ENCODE peak calls at places on chromosomes 4 and X, in six cellular contexts. One of them, this sample, is unnamed.

GRCh38 chr4:184441461-184442392 is 32.6 kb downstream of the IRF2 start:
- DNase-seq in retinal pigment epithelial cell: no peak
- DNase-seq in mucosa of descending colon: no peak
- DNase-seq in HCT116: no peak
- DNase-seq in Calu3: no peak
- DNase-seq in PC-3: no peak
- DNase-seq in this sample: no peak

GRCh38 chr4:100828986-100829685 is 311.3 kb upstream of the EMCN start:
- DNase-seq in PC-3: peak
- DNase-seq in retinal pigment epithelial cell: no peak
- DNase-seq in mucosa of descending colon: no peak
- DNase-seq in HCT116: no peak
- DNase-seq in Calu3: no peak
- DNase-seq in this sample: peak

GRCh38 chrX:70452143-70452733 is 7.6 kb downstream of the DLG3 start:
- DNase-seq in retinal pigment epithelial cell: no peak
- DNase-seq in HCT116: peak
- DNase-seq in PC-3: peak
- DNase-seq in mucosa of descending colon: peak
- DNase-seq in Calu3: peak
- DNase-seq in this sample: peak

GRCh38 chr4:7924163-7924562 is 15.5 kb downstream of the AFAP1 start:
- DNase-seq in retinal pigment epithelial cell: no peak
- DNase-seq in mucosa of descending colon: no peak
- DNase-seq in HCT116: no peak
- DNase-seq in PC-3: no peak
- DNase-seq in Calu3: no peak
- DNase-seq in this sample: no peak

GRCh38 chrX:29788991-29789699 is 426.2 kb upstream of the MAGEB2 start:
- DNase-seq in Calu3: no peak
- DNase-seq in PC-3: no peak
- DNase-seq in HCT116: no peak
- DNase-seq in retinal pigment epithelial cell: no peak
- DNase-seq in mucosa of descending colon: no peak
- DNase-seq in this sample: no peak

GRCh38 chr4:43089730-43090129 is 197.2 kb downstream of the GRXCR1 start:
- DNase-seq in PC-3: peak
- DNase-seq in retinal pigment epithelial cell: no peak
- DNase-seq in Calu3: no peak
- DNase-seq in mucosa of descending colon: no peak
- DNase-seq in HCT116: no peak
- DNase-seq in this sample: peak

GRCh38 chr4:173443121-173443520 is 44.2 kb upstream of the SCRG1 start:
- DNase-seq in HCT116: no peak
- DNase-seq in retinal pigment epithelial cell: no peak
- DNase-seq in Calu3: no peak
- DNase-seq in PC-3: no peak
- DNase-seq in mucosa of descending colon: no peak
- DNase-seq in this sample: no peak

GRCh38 chr4:2393353-2394270 is 24.8 kb downstream of the ZFYVE28 start:
- DNase-seq in HCT116: no peak
- DNase-seq in PC-3: no peak
- DNase-seq in Calu3: peak
- DNase-seq in mucosa of descending colon: peak
- DNase-seq in retinal pigment epithelial cell: no peak
- DNase-seq in this sample: no peak

GRCh38 chrX:137848291-137848905 is 282.5 kb downstream of the ZIC3 start:
- DNase-seq in retinal pigment epithelial cell: no peak
- DNase-seq in PC-3: no peak
- DNase-seq in HCT116: no peak
- DNase-seq in Calu3: no peak
- DNase-seq in mucosa of descending colon: no peak
- DNase-seq in this sample: no peak

GRCh38 chr4:83323136-83323535 is 11.5 kb downstream of the HPSE start:
- DNase-seq in HCT116: no peak
- DNase-seq in PC-3: no peak
- DNase-seq in Calu3: no peak
- DNase-seq in mucosa of descending colon: no peak
- DNase-seq in retinal pigment epithelial cell: no peak
- DNase-seq in this sample: no peak

GRCh38 chr4:178672512-178672911 is 1230.3 kb upstream of the AGA start:
- DNase-seq in HCT116: peak
- DNase-seq in mucosa of descending colon: no peak
- DNase-seq in Calu3: no peak
- DNase-seq in retinal pigment epithelial cell: peak
- DNase-seq in PC-3: peak
- DNase-seq in this sample: no peak

GRCh38 chr4:150297861-150298474 is 219.7 kb downstream of the DCLK2 start:
- DNase-seq in Calu3: peak
- DNase-seq in HCT116: peak
- DNase-seq in retinal pigment epithelial cell: no peak
- DNase-seq in PC-3: peak
- DNase-seq in mucosa of descending colon: no peak
- DNase-seq in this sample: peak

GRCh38 chr4:145099653-145100052 is 1.5 kb downstream of the ABCE1 start:
- DNase-seq in retinal pigment epithelial cell: no peak
- DNase-seq in HCT116: no peak
- DNase-seq in mucosa of descending colon: no peak
- DNase-seq in Calu3: no peak
- DNase-seq in PC-3: peak
- DNase-seq in this sample: peak

GRCh38 chr4:138111462-138112000 is 130.6 kb downstream of the SLC7A11 start:
- DNase-seq in HCT116: peak
- DNase-seq in retinal pigment epithelial cell: peak
- DNase-seq in mucosa of descending colon: no peak
- DNase-seq in PC-3: peak
- DNase-seq in Calu3: peak
- DNase-seq in this sample: no peak

GRCh38 chr4:155413451-155413850 is 36.7 kb upstream of the MAP9 start:
- DNase-seq in mucosa of descending colon: no peak
- DNase-seq in retinal pigment epithelial cell: no peak
- DNase-seq in PC-3: no peak
- DNase-seq in HCT116: no peak
- DNase-seq in Calu3: no peak
- DNase-seq in this sample: no peak

GRCh38 chr4:7650606-7651400 is 216.1 kb upstream of the PSAPL1 start:
- DNase-seq in retinal pigment epithelial cell: no peak
- DNase-seq in HCT116: peak
- DNase-seq in mucosa of descending colon: peak
- DNase-seq in PC-3: peak
- DNase-seq in Calu3: no peak
- DNase-seq in this sample: peak

GRCh38 chrX:27354021-27354420 is 109.1 kb downstream of the PPP4R3C start:
- DNase-seq in Calu3: no peak
- DNase-seq in HCT116: no peak
- DNase-seq in PC-3: no peak
- DNase-seq in mucosa of descending colon: no peak
- DNase-seq in retinal pigment epithelial cell: no peak
- DNase-seq in this sample: no peak

GRCh38 chr4:145840162-145840768 is 98.4 kb downstream of the ZNF827 start:
- DNase-seq in PC-3: peak
- DNase-seq in mucosa of descending colon: no peak
- DNase-seq in Calu3: peak
- DNase-seq in HCT116: peak
- DNase-seq in retinal pigment epithelial cell: no peak
- DNase-seq in this sample: peak

GRCh38 chrX:10620121-10620699 is at the start of gene MID1:
- DNase-seq in retinal pigment epithelial cell: peak
- DNase-seq in mucosa of descending colon: peak
- DNase-seq in HCT116: peak
- DNase-seq in PC-3: peak
- DNase-seq in Calu3: peak
- DNase-seq in this sample: peak

GRCh38 chr4:184471872-184472539 is 2.3 kb downstream of the IRF2 start:
- DNase-seq in HCT116: no peak
- DNase-seq in PC-3: peak
- DNase-seq in mucosa of descending colon: no peak
- DNase-seq in Calu3: peak
- DNase-seq in retinal pigment epithelial cell: no peak
- DNase-seq in this sample: no peak

GRCh38 chrX:145292208-145292607 is 44.9 kb downstream of the SPANXN1 start:
- DNase-seq in HCT116: no peak
- DNase-seq in mucosa of descending colon: no peak
- DNase-seq in Calu3: no peak
- DNase-seq in PC-3: peak
- DNase-seq in retinal pigment epithelial cell: peak
- DNase-seq in this sample: peak

GRCh38 chrX:95721011-95721410 is 963.6 kb upstream of the DIAPH2 start:
- DNase-seq in retinal pigment epithelial cell: no peak
- DNase-seq in HCT116: no peak
- DNase-seq in mucosa of descending colon: no peak
- DNase-seq in Calu3: no peak
- DNase-seq in PC-3: no peak
- DNase-seq in this sample: no peak

GRCh38 chr4:184955636-184956035 is 62.7 kb upstream of the HELT start:
- DNase-seq in HCT116: no peak
- DNase-seq in retinal pigment epithelial cell: no peak
- DNase-seq in mucosa of descending colon: no peak
- DNase-seq in Calu3: no peak
- DNase-seq in PC-3: no peak
- DNase-seq in this sample: no peak

GRCh38 chr4:145904413-145905177 is 34.0 kb downstream of the ZNF827 start:
- DNase-seq in HCT116: no peak
- DNase-seq in Calu3: no peak
- DNase-seq in retinal pigment epithelial cell: no peak
- DNase-seq in mucosa of descending colon: peak
- DNase-seq in PC-3: peak
- DNase-seq in this sample: peak

GRCh38 chrX:110181459-110182137 is 136.3 kb downstream of the AMMECR1 start:
- DNase-seq in retinal pigment epithelial cell: no peak
- DNase-seq in mucosa of descending colon: no peak
- DNase-seq in HCT116: no peak
- DNase-seq in Calu3: no peak
- DNase-seq in PC-3: peak
- DNase-seq in this sample: no peak

GRCh38 chr4:79255793-79256192 is 70.1 kb downstream of the NAA11 start:
- DNase-seq in HCT116: no peak
- DNase-seq in PC-3: no peak
- DNase-seq in Calu3: no peak
- DNase-seq in mucosa of descending colon: no peak
- DNase-seq in retinal pigment epithelial cell: no peak
- DNase-seq in this sample: no peak

GRCh38 chr4:186081202-186081807 is 12.3 kb downstream of the TLR3 start:
- DNase-seq in PC-3: no peak
- DNase-seq in Calu3: no peak
- DNase-seq in HCT116: no peak
- DNase-seq in retinal pigment epithelial cell: no peak
- DNase-seq in mucosa of descending colon: no peak
- DNase-seq in this sample: no peak

GRCh38 chr4:72302981-72303704 is 265.9 kb downstream of the ADAMTS3 start:
- DNase-seq in retinal pigment epithelial cell: no peak
- DNase-seq in Calu3: peak
- DNase-seq in mucosa of descending colon: no peak
- DNase-seq in HCT116: peak
- DNase-seq in PC-3: peak
- DNase-seq in this sample: peak

GRCh38 chr4:129140521-129140920 is 44.6 kb downstream of the C4orf33 start:
- DNase-seq in retinal pigment epithelial cell: no peak
- DNase-seq in PC-3: peak
- DNase-seq in mucosa of descending colon: no peak
- DNase-seq in HCT116: no peak
- DNase-seq in Calu3: no peak
- DNase-seq in this sample: no peak
- TF ChIP-seq CTCF in retinal pigment epithelial cell: peak
- TF ChIP-seq CTCF in PC-3: peak
- TF ChIP-seq CTCF in mucosa of descending colon: no peak
- TF ChIP-seq CTCF in HCT116: peak
- TF ChIP-seq CTCF in Calu3: no peak
- TF ChIP-seq CTCF in this sample: no peak

GRCh38 chrX:107827852-107828251 is 2.2 kb downstream of the MID2 start:
- DNase-seq in Calu3: no peak
- DNase-seq in retinal pigment epithelial cell: no peak
- DNase-seq in HCT116: no peak
- DNase-seq in mucosa of descending colon: no peak
- DNase-seq in PC-3: no peak
- DNase-seq in this sample: no peak

GRCh38 chrX:107826286-107827136 is 845 bp downstream of the MID2 start:
- DNase-seq in PC-3: peak
- DNase-seq in retinal pigment epithelial cell: no peak
- DNase-seq in HCT116: no peak
- DNase-seq in mucosa of descending colon: peak
- DNase-seq in Calu3: peak
- DNase-seq in this sample: peak

GRCh38 chrX:107827137-107827831 is 1.6 kb downstream of the MID2 start:
- DNase-seq in HCT116: no peak
- DNase-seq in retinal pigment epithelial cell: no peak
- DNase-seq in PC-3: no peak
- DNase-seq in mucosa of descending colon: no peak
- DNase-seq in Calu3: no peak
- DNase-seq in this sample: peak

GRCh38 chrX:107831071-107831470 is 5.4 kb downstream of the MID2 start:
- DNase-seq in mucosa of descending colon: no peak
- DNase-seq in Calu3: no peak
- DNase-seq in HCT116: no peak
- DNase-seq in PC-3: no peak
- DNase-seq in retinal pigment epithelial cell: no peak
- DNase-seq in this sample: no peak

GRCh38 chrX:107829880-107830279 is 4.2 kb downstream of the MID2 start:
- DNase-seq in PC-3: no peak
- DNase-seq in HCT116: no peak
- DNase-seq in Calu3: no peak
- DNase-seq in mucosa of descending colon: no peak
- DNase-seq in retinal pigment epithelial cell: no peak
- DNase-seq in this sample: no peak
- TF ChIP-seq CTCF in PC-3: no peak
- TF ChIP-seq CTCF in HCT116: no peak
- TF ChIP-seq CTCF in Calu3: no peak
- TF ChIP-seq CTCF in mucosa of descending colon: no peak
- TF ChIP-seq CTCF in retinal pigment epithelial cell: no peak
- TF ChIP-seq CTCF in this sample: no peak

GRCh38 chr4:47490550-47490949 is 5.5 kb downstream of the ATP10D start:
- DNase-seq in mucosa of descending colon: no peak
- DNase-seq in HCT116: peak
- DNase-seq in PC-3: peak
- DNase-seq in retinal pigment epithelial cell: no peak
- DNase-seq in Calu3: no peak
- DNase-seq in this sample: peak
- TF ChIP-seq CTCF in mucosa of descending colon: no peak
- TF ChIP-seq CTCF in HCT116: peak
- TF ChIP-seq CTCF in PC-3: peak
- TF ChIP-seq CTCF in retinal pigment epithelial cell: peak
- TF ChIP-seq CTCF in Calu3: no peak
- TF ChIP-seq CTCF in this sample: peak

GRCh38 chr4:25703731-25704388 is 48.2 kb downstream of the SLC34A2 start:
- DNase-seq in HCT116: no peak
- DNase-seq in retinal pigment epithelial cell: no peak
- DNase-seq in mucosa of descending colon: no peak
- DNase-seq in PC-3: peak
- DNase-seq in Calu3: peak
- DNase-seq in this sample: peak

GRCh38 chr4:25704516-25704915 is 48.9 kb downstream of the SLC34A2 start:
- DNase-seq in retinal pigment epithelial cell: no peak
- DNase-seq in HCT116: no peak
- DNase-seq in Calu3: no peak
- DNase-seq in mucosa of descending colon: no peak
- DNase-seq in PC-3: no peak
- DNase-seq in this sample: no peak

GRCh38 chr4:25697516-25697915 is 41.9 kb downstream of the SLC34A2 start:
- DNase-seq in PC-3: no peak
- DNase-seq in mucosa of descending colon: no peak
- DNase-seq in retinal pigment epithelial cell: no peak
- DNase-seq in Calu3: no peak
- DNase-seq in HCT116: no peak
- DNase-seq in this sample: no peak

GRCh38 chr4:25702848-25703247 is 47.2 kb downstream of the SLC34A2 start:
- DNase-seq in retinal pigment epithelial cell: peak
- DNase-seq in PC-3: peak
- DNase-seq in HCT116: no peak
- DNase-seq in mucosa of descending colon: no peak
- DNase-seq in Calu3: no peak
- DNase-seq in this sample: peak
- TF ChIP-seq CTCF in retinal pigment epithelial cell: peak
- TF ChIP-seq CTCF in PC-3: no peak
- TF ChIP-seq CTCF in HCT116: no peak
- TF ChIP-seq CTCF in mucosa of descending colon: no peak
- TF ChIP-seq CTCF in Calu3: no peak
- TF ChIP-seq CTCF in this sample: no peak